ENCODE peak calls at places on chromosomes 12 and 14, in five cellular contexts. One of them, this sample, is unnamed.

GRCh38 chr12:52216107-52216506 is 16.9 kb upstream of the KRT7 start:
- DNase-seq in fibroblast of lung: no peak
- DNase-seq in upper lobe of right lung: no peak
- DNase-seq in left ventricle myocardium inferior: no peak
- DNase-seq in lung: no peak
- DNase-seq in this sample: peak; percentile 42

GRCh38 chr14:32076278-32077080 is 625 bp upstream of the ARHGAP5 start:
- DNase-seq in fibroblast of lung: peak; percentile 96
- DNase-seq in upper lobe of right lung: peak; percentile 99
- DNase-seq in left ventricle myocardium inferior: peak; percentile 96
- DNase-seq in lung: peak; percentile 95
- DNase-seq in this sample: peak; percentile 97

GRCh38 chr12:55931780-55932545 is 1.0 kb downstream of the DGKA start:
- DNase-seq in fibroblast of lung: peak; percentile 41
- DNase-seq in upper lobe of right lung: peak; percentile 80
- DNase-seq in left ventricle myocardium inferior: peak; percentile 68
- DNase-seq in lung: no peak
- DNase-seq in this sample: peak; percentile 59

GRCh38 chr12:70638639-70639349 is 1.6 kb upstream of the PTPRB start:
- DNase-seq in fibroblast of lung: no peak
- DNase-seq in upper lobe of right lung: no peak
- DNase-seq in left ventricle myocardium inferior: no peak
- DNase-seq in lung: no peak
- DNase-seq in this sample: no peak

GRCh38 chr12:6946033-6946919 is 2.5 kb downstream of the C12orf57 start:
- DNase-seq in fibroblast of lung: no peak
- DNase-seq in upper lobe of right lung: peak; percentile 97
- DNase-seq in left ventricle myocardium inferior: no peak
- DNase-seq in lung: peak; percentile 93
- DNase-seq in this sample: peak; percentile 99

GRCh38 chr14:104135904-104136471 is 2.4 kb upstream of the KIF26A start:
- DNase-seq in fibroblast of lung: no peak
- DNase-seq in upper lobe of right lung: peak; percentile 66
- DNase-seq in left ventricle myocardium inferior: peak; percentile 17
- DNase-seq in lung: no peak
- DNase-seq in this sample: no peak

GRCh38 chr14:89486961-89487360 is 69.9 kb upstream of the FOXN3 start:
- DNase-seq in fibroblast of lung: no peak
- DNase-seq in upper lobe of right lung: no peak
- DNase-seq in left ventricle myocardium inferior: no peak
- DNase-seq in lung: no peak
- DNase-seq in this sample: no peak

GRCh38 chr12:46627686-46628085 is 198.1 kb downstream of the SLC38A4 start:
- DNase-seq in fibroblast of lung: peak; percentile 6
- DNase-seq in upper lobe of right lung: no peak
- DNase-seq in left ventricle myocardium inferior: no peak
- DNase-seq in lung: no peak
- DNase-seq in this sample: no peak

GRCh38 chr12:110546339-110546738 is 36.8 kb downstream of the PPTC7 start:
- DNase-seq in fibroblast of lung: peak; percentile 93
- DNase-seq in upper lobe of right lung: no peak
- DNase-seq in left ventricle myocardium inferior: no peak
- DNase-seq in lung: no peak
- DNase-seq in this sample: no peak

GRCh38 chr12:53380797-53381738 is 1.1 kb downstream of the SP1 start:
- DNase-seq in fibroblast of lung: peak; percentile 65
- DNase-seq in upper lobe of right lung: peak; percentile 53
- DNase-seq in left ventricle myocardium inferior: no peak
- DNase-seq in lung: no peak
- DNase-seq in this sample: no peak

GRCh38 chr14:26527095-26527494 is 70.7 kb downstream of the NOVA1 start:
- DNase-seq in fibroblast of lung: no peak
- DNase-seq in upper lobe of right lung: no peak
- DNase-seq in left ventricle myocardium inferior: no peak
- DNase-seq in lung: no peak
- DNase-seq in this sample: no peak

GRCh38 chr12:79098530-79098929 is 234.0 kb downstream of the SYT1 start:
- DNase-seq in fibroblast of lung: peak; percentile 19
- DNase-seq in upper lobe of right lung: no peak
- DNase-seq in left ventricle myocardium inferior: no peak
- DNase-seq in lung: no peak
- DNase-seq in this sample: no peak

GRCh38 chr12:109134186-109134917 is 18.0 kb downstream of the ACACB start:
- DNase-seq in fibroblast of lung: peak; percentile 72
- DNase-seq in upper lobe of right lung: peak; percentile 65
- DNase-seq in left ventricle myocardium inferior: peak; percentile 58
- DNase-seq in lung: peak; percentile 42
- DNase-seq in this sample: peak; percentile 50

GRCh38 chr12:93003540-93004239 is 74.6 kb upstream of the EEA1 start:
- DNase-seq in fibroblast of lung: peak; percentile 24
- DNase-seq in upper lobe of right lung: no peak
- DNase-seq in left ventricle myocardium inferior: no peak
- DNase-seq in lung: no peak
- DNase-seq in this sample: no peak

GRCh38 chr12:6345319-6346071 is 3.6 kb upstream of the TNFRSF1A start:
- DNase-seq in fibroblast of lung: peak; percentile 99
- DNase-seq in upper lobe of right lung: no peak
- DNase-seq in left ventricle myocardium inferior: no peak
- DNase-seq in lung: no peak
- DNase-seq in this sample: no peak

GRCh38 chr12:94109154-94109553 is 39.2 kb upstream of the PLXNC1 start:
- DNase-seq in fibroblast of lung: peak; percentile 48
- DNase-seq in upper lobe of right lung: no peak
- DNase-seq in left ventricle myocardium inferior: no peak
- DNase-seq in lung: no peak
- DNase-seq in this sample: no peak

GRCh38 chr14:75566321-75566720 is 12.1 kb upstream of the FLVCR2 start:
- DNase-seq in fibroblast of lung: no peak
- DNase-seq in upper lobe of right lung: no peak
- DNase-seq in left ventricle myocardium inferior: no peak
- DNase-seq in lung: no peak
- DNase-seq in this sample: no peak

GRCh38 chr14:51545396-51545795 is 106.3 kb upstream of the FRMD6 start:
- DNase-seq in fibroblast of lung: no peak
- DNase-seq in upper lobe of right lung: no peak
- DNase-seq in left ventricle myocardium inferior: no peak
- DNase-seq in lung: no peak
- DNase-seq in this sample: no peak

GRCh38 chr14:35287481-35288013 is 4.6 kb upstream of the PSMA6 start:
- DNase-seq in fibroblast of lung: no peak
- DNase-seq in upper lobe of right lung: no peak
- DNase-seq in left ventricle myocardium inferior: no peak
- DNase-seq in lung: no peak
- DNase-seq in this sample: no peak

GRCh38 chr12:115943630-115944391 is 333.7 kb downstream of the MED13L start:
- DNase-seq in fibroblast of lung: peak; percentile 82
- DNase-seq in upper lobe of right lung: peak; percentile 72
- DNase-seq in left ventricle myocardium inferior: no peak
- DNase-seq in lung: peak; percentile 49
- DNase-seq in this sample: no peak

GRCh38 chr12:40224439-40225291 is at the start of gene LRRK2:
- DNase-seq in fibroblast of lung: peak; percentile 65
- DNase-seq in upper lobe of right lung: peak; percentile 96
- DNase-seq in left ventricle myocardium inferior: peak; percentile 88
- DNase-seq in lung: peak; percentile 85
- DNase-seq in this sample: peak; percentile 81

GRCh38 chr12:56954956-56955355 is 2.5 kb downstream of the RDH16 start:
- DNase-seq in fibroblast of lung: no peak
- DNase-seq in upper lobe of right lung: no peak
- DNase-seq in left ventricle myocardium inferior: no peak
- DNase-seq in lung: no peak
- DNase-seq in this sample: no peak

GRCh38 chr12:92551853-92552397 is 150.9 kb upstream of the PLEKHG7 start:
- DNase-seq in fibroblast of lung: no peak
- DNase-seq in upper lobe of right lung: no peak
- DNase-seq in left ventricle myocardium inferior: no peak
- DNase-seq in lung: no peak
- DNase-seq in this sample: no peak

GRCh38 chr14:94945615-94946014 is 175.7 kb upstream of the GSC start:
- DNase-seq in fibroblast of lung: no peak
- DNase-seq in upper lobe of right lung: no peak
- DNase-seq in left ventricle myocardium inferior: no peak
- DNase-seq in lung: no peak
- DNase-seq in this sample: no peak

GRCh38 chr14:35174342-35174741 is 52.0 kb downstream of the PRORP start:
- DNase-seq in fibroblast of lung: no peak
- DNase-seq in upper lobe of right lung: no peak
- DNase-seq in left ventricle myocardium inferior: no peak
- DNase-seq in lung: no peak
- DNase-seq in this sample: no peak

GRCh38 chr12:107903377-107904061 is 129.0 kb downstream of the ASCL4 start:
- DNase-seq in fibroblast of lung: no peak
- DNase-seq in upper lobe of right lung: peak; percentile 90
- DNase-seq in left ventricle myocardium inferior: peak; percentile 60
- DNase-seq in lung: peak; percentile 77
- DNase-seq in this sample: peak; percentile 81

GRCh38 chr12:107912421-107913004 is 138.0 kb downstream of the ASCL4 start:
- DNase-seq in fibroblast of lung: no peak
- DNase-seq in upper lobe of right lung: peak; percentile 74
- DNase-seq in left ventricle myocardium inferior: peak; percentile 22
- DNase-seq in lung: no peak
- DNase-seq in this sample: peak; percentile 80

DNA sequence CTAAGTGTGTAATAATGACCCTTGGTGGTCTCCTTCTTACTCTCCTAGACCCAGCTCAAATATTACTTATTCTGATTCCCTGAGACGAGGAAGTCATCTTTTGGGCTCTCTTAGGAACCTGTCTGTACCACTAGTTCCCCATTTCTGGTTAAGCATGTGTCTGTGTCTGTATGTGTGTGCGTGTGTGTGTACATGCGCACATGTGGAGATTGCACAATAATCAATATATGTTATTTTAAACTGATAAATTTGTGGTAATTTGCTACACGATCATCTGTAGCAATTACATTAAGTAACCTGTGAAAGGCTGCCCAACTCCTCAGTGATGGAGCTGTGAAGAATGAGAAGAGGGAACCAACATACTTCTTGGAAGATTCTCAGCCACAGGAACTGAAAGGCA is 132.2 kb downstream of the ASCL4 start:
- DNase-seq in fibroblast of lung: no peak
- DNase-seq in upper lobe of right lung: no peak
- DNase-seq in left ventricle myocardium inferior: no peak
- DNase-seq in lung: no peak
- DNase-seq in this sample: no peak
- H3K27me3 ChIP-seq in fibroblast of lung: no peaks in the 10 kb centered on the region
- H3K27me3 ChIP-seq in upper lobe of right lung: peaks cover 58% of the 10 kb centered on the region
- H3K27me3 ChIP-seq in left ventricle myocardium inferior: peaks cover 100% of the 10 kb centered on the region
- H3K27me3 ChIP-seq in lung: peaks cover 7% of the 10 kb centered on the region
- H3K27me3 ChIP-seq in this sample: peaks cover 4% of the 10 kb centered on the region

GRCh38 chr14:70181276-70181675 is 7.5 kb downstream of the SLC8A3 start:
- DNase-seq in fibroblast of lung: no peak
- DNase-seq in upper lobe of right lung: no peak
- DNase-seq in left ventricle myocardium inferior: no peak
- DNase-seq in lung: no peak
- DNase-seq in this sample: no peak
- H3K27me3 ChIP-seq in fibroblast of lung: no peaks in the 10 kb centered on the region
- H3K27me3 ChIP-seq in upper lobe of right lung: peaks cover 21% of the 10 kb centered on the region
- H3K27me3 ChIP-seq in left ventricle myocardium inferior: peaks cover 83% of the 10 kb centered on the region
- H3K27me3 ChIP-seq in lung: no peaks in the 10 kb centered on the region
- H3K27me3 ChIP-seq in this sample: no peaks in the 10 kb centered on the region

GRCh38 chr12:132601171-132601883 is 9.1 kb downstream of the LRCOL1 start:
- DNase-seq in fibroblast of lung: no peak
- DNase-seq in upper lobe of right lung: no peak
- DNase-seq in left ventricle myocardium inferior: no peak
- DNase-seq in lung: no peak
- DNase-seq in this sample: no peak
- H3K27me3 ChIP-seq in fibroblast of lung: peaks cover 40% of the 10 kb centered on the region
- H3K27me3 ChIP-seq in upper lobe of right lung: peaks cover 20% of the 10 kb centered on the region
- H3K27me3 ChIP-seq in left ventricle myocardium inferior: peaks cover 80% of the 10 kb centered on the region
- H3K27me3 ChIP-seq in lung: no peaks in the 10 kb centered on the region
- H3K27me3 ChIP-seq in this sample: no peaks in the 10 kb centered on the region

GRCh38 chr12:113996026-113996425 is 29.9 kb upstream of the RBM19 start:
- DNase-seq in fibroblast of lung: no peak
- DNase-seq in upper lobe of right lung: no peak
- DNase-seq in left ventricle myocardium inferior: no peak
- DNase-seq in lung: no peak
- DNase-seq in this sample: no peak
- H3K27me3 ChIP-seq in fibroblast of lung: peaks cover 4% of the 10 kb centered on the region
- H3K27me3 ChIP-seq in upper lobe of right lung: peaks cover 6% of the 10 kb centered on the region
- H3K27me3 ChIP-seq in left ventricle myocardium inferior: peaks cover 87% of the 10 kb centered on the region
- H3K27me3 ChIP-seq in lung: no peaks in the 10 kb centered on the region
- H3K27me3 ChIP-seq in this sample: no peaks in the 10 kb centered on the region

GRCh38 chr14:65604535-65604934 is 192.0 kb downstream of the FUT8 start:
- DNase-seq in fibroblast of lung: no peak
- DNase-seq in upper lobe of right lung: no peak
- DNase-seq in left ventricle myocardium inferior: no peak
- DNase-seq in lung: no peak
- DNase-seq in this sample: no peak
- H3K27me3 ChIP-seq in fibroblast of lung: no peaks in the 10 kb centered on the region
- H3K27me3 ChIP-seq in upper lobe of right lung: no peaks in the 10 kb centered on the region
- H3K27me3 ChIP-seq in left ventricle myocardium inferior: no peaks in the 10 kb centered on the region
- H3K27me3 ChIP-seq in lung: no peaks in the 10 kb centered on the region
- H3K27me3 ChIP-seq in this sample: no peaks in the 10 kb centered on the region

GRCh38 chr14:102931580-102932285 is 9.3 kb downstream of the AMN start:
- DNase-seq in fibroblast of lung: no peak
- DNase-seq in upper lobe of right lung: no peak
- DNase-seq in left ventricle myocardium inferior: no peak
- DNase-seq in lung: no peak
- DNase-seq in this sample: no peak

GRCh38 chr14:102929349-102930137 is 7.1 kb downstream of the AMN start:
- DNase-seq in fibroblast of lung: no peak
- DNase-seq in upper lobe of right lung: no peak
- DNase-seq in left ventricle myocardium inferior: no peak
- DNase-seq in lung: no peak
- DNase-seq in this sample: no peak

GRCh38 chr14:102930138-102930752 is 7.8 kb downstream of the AMN start:
- DNase-seq in fibroblast of lung: no peak
- DNase-seq in upper lobe of right lung: no peak
- DNase-seq in left ventricle myocardium inferior: no peak
- DNase-seq in lung: no peak
- DNase-seq in this sample: peak; percentile 27

GRCh38 chr14:102932484-102933248 is 10.2 kb downstream of the AMN start:
- DNase-seq in fibroblast of lung: no peak
- DNase-seq in upper lobe of right lung: no peak
- DNase-seq in left ventricle myocardium inferior: no peak
- DNase-seq in lung: no peak
- DNase-seq in this sample: no peak

DNA sequence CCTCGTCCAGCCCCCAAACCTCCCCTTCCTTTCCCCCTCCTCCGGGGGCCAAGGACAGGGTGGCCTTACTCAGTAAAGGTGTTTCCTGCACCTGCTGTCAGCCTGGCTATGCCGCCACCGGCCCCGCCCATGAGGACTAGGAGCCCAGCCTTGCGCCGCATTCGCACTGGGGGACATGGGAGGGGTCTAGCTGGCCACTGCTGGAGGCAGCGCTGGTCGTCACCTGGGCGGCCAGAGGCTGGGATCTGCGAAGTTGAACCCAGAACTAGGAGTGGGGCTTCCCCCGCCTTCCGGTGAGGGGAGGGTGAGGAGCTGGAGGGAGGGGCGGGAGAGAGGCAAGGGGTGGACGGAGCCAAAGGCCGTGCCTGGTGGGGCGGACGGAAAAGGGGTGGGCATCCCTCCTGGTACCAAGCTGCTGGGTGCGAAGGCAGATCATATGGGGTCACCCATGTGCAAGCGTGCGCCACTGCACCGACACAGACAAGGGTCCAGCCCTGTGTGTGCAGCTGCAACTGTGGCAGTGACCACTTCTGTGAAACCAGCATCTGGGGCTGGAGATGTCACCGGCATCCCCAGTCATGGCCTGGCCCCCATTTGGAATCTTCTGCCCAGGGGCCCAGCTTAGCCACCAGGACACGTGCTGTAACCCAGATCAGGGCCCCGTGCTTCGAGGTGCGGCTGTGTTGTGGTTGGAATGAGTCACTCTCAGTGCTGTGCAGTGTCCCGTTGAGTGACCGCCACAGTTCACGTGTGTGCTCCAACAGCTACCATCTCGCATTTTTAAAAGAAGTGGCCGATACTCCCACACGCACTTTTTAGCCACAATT is 8.5 kb downstream of the AMN start:
- DNase-seq in fibroblast of lung: peak; percentile 29
- DNase-seq in upper lobe of right lung: no peak
- DNase-seq in left ventricle myocardium inferior: no peak
- DNase-seq in lung: no peak
- DNase-seq in this sample: no peak
- H3K27me3 ChIP-seq in fibroblast of lung: peaks cover 29% of the 10 kb centered on the region
- H3K27me3 ChIP-seq in upper lobe of right lung: peaks cover 15% of the 10 kb centered on the region
- H3K27me3 ChIP-seq in left ventricle myocardium inferior: peaks cover 48% of the 10 kb centered on the region
- H3K27me3 ChIP-seq in lung: no peaks in the 10 kb centered on the region
- H3K27me3 ChIP-seq in this sample: peaks cover 4% of the 10 kb centered on the region

This sample was measured in thyroid gland.